ENCODE peak calls at places on chromosome 22, in seven cellular contexts. C, B, S, Q, W, X and T are unnamed samples.

GRCh38 chr22:49417833-49418232 is 409.8 kb downstream of the BRD1 start:
- DNase-seq in C (peak; percentile 41), B (no peak), S (no peak), Q (no peak), W (no peak), X (no peak), T (no peak)

GRCh38 chr22:17969732-17970131 is 54.6 kb downstream of the MICAL3 start:
- DNase-seq in C (no peak), B (no peak), S (no peak), Q (peak; percentile 51), W (no peak), X (no peak), T (no peak)

GRCh38 chr22:47627561-47628253 is 865.3 kb downstream of the TBC1D22A start:
- DNase-seq in C (no peak), B (no peak), S (no peak), Q (no peak), W (no peak), X (no peak), T (no peak)

GRCh38 chr22:48585916-48586798 is 1241.5 kb downstream of the BRD1 start:
- DNase-seq in C (no peak), B (no peak), S (no peak), Q (no peak), W (no peak), X (no peak), T (no peak)

GRCh38 chr22:50027639-50028537 is 15.3 kb upstream of the IL17REL start:
- DNase-seq in C (peak; percentile 60), B (no peak), S (no peak), Q (no peak), W (no peak), X (peak; percentile 35), T (no peak)

GRCh38 chr22:27212617-27213177 is 555.3 kb downstream of the MIAT start:
- DNase-seq in C (peak; percentile 95), B (no peak), S (no peak), Q (peak; percentile 33), W (no peak), X (no peak), T (peak; percentile 93)

GRCh38 chr22:19932367-19933206 is 9.0 kb upstream of the COMT start:
- DNase-seq in C (no peak), B (no peak), S (no peak), Q (no peak), W (no peak), X (no peak), T (no peak)

GRCh38 chr22:49372530-49373288 is 455.0 kb downstream of the BRD1 start:
- DNase-seq in C (peak; percentile 55), B (no peak), S (no peak), Q (no peak), W (no peak), X (no peak), T (peak; percentile 56)

GRCh38 chr22:22047266-22047665 is 64.7 kb upstream of the TOP3B start:
- DNase-seq in C (no peak), B (no peak), S (no peak), Q (no peak), W (no peak), X (no peak), T (no peak)

GRCh38 chr22:47595122-47595521 is 832.7 kb downstream of the TBC1D22A start:
- DNase-seq in C (no peak), B (no peak), S (no peak), Q (no peak), W (no peak), X (no peak), T (no peak)

GRCh38 chr22:25475554-25476022 is 88.9 kb upstream of the GRK3 start:
- DNase-seq in C (no peak), B (no peak), S (no peak), Q (no peak), W (no peak), X (peak; percentile 55), T (no peak)

GRCh38 chr22:39530136-39530535 is 2.4 kb downstream of the RPS19BP1 start:
- DNase-seq in C (no peak), B (no peak), S (no peak), Q (no peak), W (no peak), X (no peak), T (no peak)

GRCh38 chr22:39528080-39528661 is 4.4 kb downstream of the RPS19BP1 start:
- DNase-seq in C (no peak), B (no peak), S (no peak), Q (no peak), W (no peak), X (no peak), T (no peak)

GRCh38 chr22:39530692-39531331 is 1.7 kb downstream of the RPS19BP1 start:
- DNase-seq in C (no peak), B (no peak), S (no peak), Q (no peak), W (no peak), X (no peak), T (no peak)

GRCh38 chr22:39528681-39529486 is 3.7 kb downstream of the RPS19BP1 start:
- DNase-seq in C (peak; percentile 94), B (peak; percentile 90), S (no peak), Q (peak; percentile 90), W (peak; percentile 53), X (peak; percentile 78), T (peak; percentile 93)

GRCh38 chr22:39529487-39529851 is 3.1 kb downstream of the RPS19BP1 start:
- DNase-seq in C (no peak), B (no peak), S (no peak), Q (no peak), W (no peak), X (no peak), T (no peak)
- H3K27ac ChIP-seq in C (peak overlapping the region; percentile 47), B (no peak overlapping the region), S (peak overlapping the region; percentile 63), Q (peak overlapping the region; percentile 50), W (peak overlapping the region; percentile 36), X (no peak overlapping the region), T (peak overlapping the region; percentile 48)

GRCh38 chr22:24164243-24164642 is 17.0 kb upstream of the SUSD2 start:
- DNase-seq in C (no peak), B (no peak), S (no peak), Q (no peak), W (no peak), X (no peak), T (no peak)

GRCh38 chr22:24162377-24162927 is 18.8 kb upstream of the SUSD2 start:
- DNase-seq in C (no peak), B (no peak), S (no peak), Q (no peak), W (no peak), X (no peak), T (no peak)

GRCh38 chr22:24166811-24167210 is 14.5 kb upstream of the SUSD2 start:
- DNase-seq in C (no peak), B (no peak), S (no peak), Q (no peak), W (no peak), X (no peak), T (no peak)

GRCh38 chr22:24164823-24165379 is 16.4 kb upstream of the SUSD2 start:
- DNase-seq in C (no peak), B (no peak), S (no peak), Q (peak; percentile 60), W (no peak), X (no peak), T (no peak)

DNA sequence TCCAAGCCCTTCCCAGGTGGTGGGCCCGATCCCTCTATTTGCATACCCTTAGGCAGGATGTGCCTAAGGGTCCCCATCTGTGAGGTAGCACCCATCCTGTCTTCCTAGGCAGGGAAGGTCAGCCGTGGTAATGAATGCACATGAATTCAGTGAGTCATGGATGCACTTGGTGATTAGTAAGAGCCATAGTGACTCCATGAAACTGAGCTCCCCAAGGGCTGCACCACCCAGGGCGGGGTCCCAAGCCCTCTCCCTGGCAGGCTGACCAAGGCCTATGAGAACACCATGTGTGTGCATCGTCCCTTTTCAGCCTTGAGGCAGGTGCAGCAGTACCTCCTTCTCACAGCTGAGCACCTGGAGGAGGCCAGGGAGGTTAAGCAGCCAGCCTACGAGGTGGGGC is 15.6 kb upstream of the SUSD2 start:
- DNase-seq in C (no peak), B (no peak), S (no peak), Q (no peak), W (no peak), X (no peak), T (no peak)
- H3K27ac ChIP-seq in C (peak overlapping the region; percentile 45), B (no peak overlapping the region), S (no peak overlapping the region), Q (no peak overlapping the region), W (no peak overlapping the region), X (no peak overlapping the region), T (no peak overlapping the region)

GRCh38 chr22:31753005-31753633 is 700 bp upstream of the DEPDC5 start:
- DNase-seq in C (peak; percentile 72), B (peak; percentile 18), S (no peak), Q (peak; percentile 37), W (peak; percentile 6), X (no peak), T (peak; percentile 74)

GRCh38 chr22:31754813-31755212 is 994 bp downstream of the DEPDC5 start:
- DNase-seq in C (no peak), B (no peak), S (no peak), Q (no peak), W (no peak), X (no peak), T (no peak)

GRCh38 chr22:31752096-31752847 is 1.5 kb upstream of the DEPDC5 start:
- DNase-seq in C (no peak), B (no peak), S (no peak), Q (no peak), W (no peak), X (no peak), T (no peak)

GRCh38 chr22:31753634-31754471 is at the start of gene DEPDC5:
- DNase-seq in C (peak; percentile 98), B (peak; percentile 95), S (no peak), Q (peak; percentile 97), W (peak; percentile 69), X (peak; percentile 83), T (peak; percentile 97)

DNA sequence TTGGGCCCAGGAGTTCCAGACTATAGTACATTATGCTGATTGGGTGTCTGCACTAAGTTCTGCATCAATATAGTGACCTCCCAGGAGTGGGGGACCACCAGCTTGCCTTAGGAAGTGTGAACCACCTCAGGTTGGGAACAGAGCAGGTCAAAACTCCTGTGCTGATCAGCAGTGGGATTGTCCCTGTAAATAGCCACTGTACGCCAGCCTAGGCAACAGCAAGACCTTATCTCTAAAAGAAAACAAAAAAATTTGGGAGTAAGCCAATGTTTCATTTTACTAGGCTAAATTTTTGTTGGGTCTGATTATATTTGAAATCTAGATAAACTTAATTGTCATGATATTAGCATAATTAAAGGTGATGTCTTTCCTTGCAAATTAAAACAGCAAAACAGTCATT is 3.4 kb downstream of the DEPDC5 start:
- DNase-seq in C (no peak), B (no peak), S (no peak), Q (no peak), W (no peak), X (no peak), T (no peak)
- H3K27ac ChIP-seq in C (no peak overlapping the region), B (no peak overlapping the region), S (no peak overlapping the region), Q (no peak overlapping the region), W (no peak overlapping the region), X (no peak overlapping the region), T (no peak overlapping the region)

GRCh38 chr22:29912605-29913398 is 29.8 kb downstream of the MTMR3 start:
- DNase-seq in C (no peak), B (no peak), S (no peak), Q (no peak), W (no peak), X (no peak), T (no peak)
- H3K27ac ChIP-seq in C (no peak overlapping the region), B (no peak overlapping the region), S (no peak overlapping the region), Q (peak overlapping the region; percentile 41), W (no peak overlapping the region), X (no peak overlapping the region), T (no peak overlapping the region)

DNA sequence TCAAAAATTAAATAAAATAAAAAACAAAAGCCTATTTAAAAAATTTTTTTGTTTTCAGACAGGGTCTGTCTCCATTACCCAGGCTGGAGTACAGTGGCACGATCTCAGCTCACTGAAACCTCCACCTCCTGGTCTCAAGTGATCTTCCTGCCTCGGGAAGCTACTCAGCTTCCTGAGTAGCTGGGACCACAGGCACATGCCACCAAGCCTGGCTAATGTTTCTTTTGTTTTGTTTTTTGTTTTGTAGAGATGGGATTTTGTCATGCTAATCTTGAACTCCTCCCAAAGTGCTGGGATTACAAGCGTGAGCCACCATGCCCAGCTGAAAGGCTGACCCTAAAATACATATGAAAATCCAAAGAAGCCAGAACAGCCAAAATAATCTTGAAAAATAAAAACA is 20.4 kb upstream of the L3MBTL2 start:
- DNase-seq in C (no peak), B (no peak), S (no peak), Q (no peak), W (no peak), X (no peak), T (no peak)
- H3K27ac ChIP-seq in C (no peak overlapping the region), B (no peak overlapping the region), S (no peak overlapping the region), Q (no peak overlapping the region), W (no peak overlapping the region), X (no peak overlapping the region), T (no peak overlapping the region)